ENCODE peak calls at places on chromosomes 5 and 9, in five cellular contexts. U, V, D, N and C are unnamed samples. For H3K4me1, the result is how much of the 10 kb centered on the place peaks cover.

GRCh38 chr5:138849439-138849838 is 25.7 kb downstream of the LRRTM2 start:
- DNase-seq in U (no peak), V (no peak), D (no peak), N (no peak), C (no peak)

GRCh38 chr5:75617746-75618352 is 6.6 kb downstream of the ANKDD1B start:
- DNase-seq in U (no peak), V (no peak), D (no peak), N (peak), C (no peak)

GRCh38 chr5:175692235-175692995 is 34.5 kb downstream of the HRH2 start:
- DNase-seq in U (no peak), V (no peak), D (no peak), N (no peak), C (no peak)

GRCh38 chr5:54388811-54389210 is 66.7 kb upstream of the HSPB3 start:
- DNase-seq in U (no peak), V (no peak), D (no peak), N (no peak), C (no peak)

GRCh38 chr5:161471551-161471950 is 75.0 kb downstream of the GABRB2 start:
- DNase-seq in U (no peak), V (no peak), D (no peak), N (no peak), C (no peak)

GRCh38 chr9:133250741-133251170 is 24.2 kb downstream of the ABO start:
- DNase-seq in U (no peak), V (no peak), D (peak), N (no peak), C (no peak)

GRCh38 chr5:124923131-124923530 is 176.7 kb upstream of the ZNF608 start:
- DNase-seq in U (peak), V (no peak), D (no peak), N (peak), C (no peak)

GRCh38 chr9:31677877-31678276 is 706.6 kb upstream of the ACO1 start:
- DNase-seq in U (no peak), V (no peak), D (no peak), N (no peak), C (no peak)

GRCh38 chr9:85108806-85109205 is 439.3 kb downstream of the NTRK2 start:
- DNase-seq in U (no peak), V (no peak), D (no peak), N (no peak), C (no peak)

GRCh38 chr9:72749276-72749675 is 203.6 kb downstream of the ALDH1A1 start:
- DNase-seq in U (no peak), V (no peak), D (no peak), N (no peak), C (no peak)

GRCh38 chr5:91848453-91848852 is 465.3 kb upstream of the ARRDC3 start:
- DNase-seq in U (no peak), V (no peak), D (peak), N (peak), C (no peak)

GRCh38 chr5:142915840-142916424 is 145.8 kb downstream of the ARHGAP26 start:
- DNase-seq in U (no peak), V (no peak), D (peak), N (no peak), C (no peak)

GRCh38 chr5:132335402-132335801 is 34.1 kb upstream of the SLC22A5 start:
- DNase-seq in U (no peak), V (no peak), D (no peak), N (no peak), C (no peak)

GRCh38 chr9:133351908-133352634 is 4.1 kb downstream of the RPL7A start:
- DNase-seq in U (no peak), V (no peak), D (peak), N (peak), C (no peak)

GRCh38 chr9:12923472-12924009 is 148.7 kb downstream of the LURAP1L start:
- DNase-seq in U (peak), V (no peak), D (no peak), N (peak), C (peak)

GRCh38 chr9:92641092-92641809 is 28.7 kb downstream of the IPPK start:
- DNase-seq in U (no peak), V (no peak), D (no peak), N (no peak), C (no peak)

GRCh38 chr9:111798786-111799185 is 4.0 kb upstream of the SHOC1 start:
- DNase-seq in U (no peak), V (no peak), D (peak), N (peak), C (no peak)

GRCh38 chr9:137069508-137070071 is 767 bp downstream of the SAPCD2 start:
- DNase-seq in U (no peak), V (no peak), D (no peak), N (no peak), C (no peak)

GRCh38 chr9:70111042-70111602 is 67.5 kb downstream of the MAMDC2 start:
- DNase-seq in U (peak), V (peak), D (peak), N (peak), C (peak)

GRCh38 chr5:142872217-142872616 is 102.0 kb downstream of the ARHGAP26 start:
- DNase-seq in U (no peak), V (no peak), D (no peak), N (no peak), C (no peak)

GRCh38 chr9:90420714-90421513 is 221.7 kb downstream of the DIRAS2 start:
- DNase-seq in U (no peak), V (no peak), D (no peak), N (no peak), C (no peak)

GRCh38 chr9:69157751-69158466 is 16.2 kb upstream of the TJP2 start:
- DNase-seq in U (no peak), V (no peak), D (no peak), N (no peak), C (no peak)

GRCh38 chr9:107489687-107490605 is at the start of gene KLF4:
- DNase-seq in U (peak), V (peak), D (peak), N (peak), C (peak)

GRCh38 chr5:76143884-76144283 is 60.7 kb downstream of the SV2C start:
- DNase-seq in U (no peak), V (no peak), D (no peak), N (no peak), C (no peak)

GRCh38 chr5:23631283-23632045 is 124.1 kb downstream of the PRDM9 start:
- DNase-seq in U (no peak), V (no peak), D (peak), N (peak), C (peak)

GRCh38 chr5:82470185-82470584 is 192.0 kb upstream of the RPS23 start:
- DNase-seq in U (no peak), V (no peak), D (peak), N (no peak), C (no peak)

GRCh38 chr5:181100121-181101015 is 30.6 kb downstream of the OR2V1 start:
- DNase-seq in U (no peak), V (no peak), D (no peak), N (no peak), C (no peak)

GRCh38 chr9:114033397-114034103 is 44.5 kb downstream of the AMBP start:
- DNase-seq in U (no peak), V (peak), D (no peak), N (peak), C (no peak)

GRCh38 chr9:27726244-27727141 is 153.2 kb upstream of the C9orf72 start:
- DNase-seq in U (peak), V (no peak), D (peak), N (peak), C (peak)

GRCh38 chr9:134410078-134410834 is 84.0 kb downstream of the RXRA start:
- DNase-seq in U (no peak), V (no peak), D (no peak), N (no peak), C (no peak)

GRCh38 chr9:90420211-90420610 is 222.4 kb downstream of the DIRAS2 start:
- DNase-seq in U (no peak), V (no peak), D (no peak), N (no peak), C (no peak)

GRCh38 chr9:93292664-93293328 is 108.9 kb downstream of the WNK2 start:
- DNase-seq in U (no peak), V (peak), D (no peak), N (no peak), C (no peak)

GRCh38 chr9:96100385-96100978 is 201.5 kb downstream of the HSD17B3 start:
- DNase-seq in U (no peak), V (no peak), D (peak), N (peak), C (peak)

GRCh38 chr9:137482094-137482781 is 23.1 kb upstream of the NSMF start:
- DNase-seq in U (peak), V (no peak), D (peak), N (peak), C (peak)

GRCh38 chr9:13971910-13972655 is 341.9 kb downstream of the NFIB start:
- DNase-seq in U (no peak), V (no peak), D (no peak), N (peak), C (no peak)

GRCh38 chr9:8733096-8733954 is 933.7 kb upstream of the DMAC1 start:
- DNase-seq in U (no peak), V (no peak), D (no peak), N (peak), C (no peak)

GRCh38 chr9:109493648-109494047 is 4.5 kb downstream of the PTPN3 start:
- DNase-seq in U (no peak), V (no peak), D (no peak), N (no peak), C (no peak)

DNA sequence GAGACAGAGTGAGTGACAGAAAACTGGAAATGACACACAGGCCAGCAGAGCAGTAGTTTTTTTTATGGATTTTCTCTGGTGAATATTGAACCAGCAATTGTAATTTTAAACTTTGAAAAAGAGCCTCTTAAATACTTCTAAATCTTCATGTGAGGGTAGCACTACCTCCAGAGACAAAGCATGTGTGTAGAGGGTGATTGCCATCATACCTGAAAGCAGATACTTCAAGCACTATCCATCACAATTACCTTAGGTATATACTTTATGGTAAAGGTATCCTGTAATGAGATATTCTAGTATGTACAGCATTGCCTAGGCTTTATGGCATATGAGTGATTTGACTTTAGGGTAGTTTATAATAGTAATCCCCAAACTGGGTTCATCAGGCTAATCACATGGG is 3.4 kb upstream of the EBF1 start:
- DNase-seq in U (no peak), V (no peak), D (no peak), N (no peak), C (no peak)
- H3K4me1 ChIP-seq in U (under half), V (under half), D (under half), N (under half), C (under half)

GRCh38 chr5:115884704-115885103 is 43.0 kb downstream of the AP3S1 start:
- DNase-seq in U (no peak), V (no peak), D (no peak), N (no peak), C (no peak)

DNA sequence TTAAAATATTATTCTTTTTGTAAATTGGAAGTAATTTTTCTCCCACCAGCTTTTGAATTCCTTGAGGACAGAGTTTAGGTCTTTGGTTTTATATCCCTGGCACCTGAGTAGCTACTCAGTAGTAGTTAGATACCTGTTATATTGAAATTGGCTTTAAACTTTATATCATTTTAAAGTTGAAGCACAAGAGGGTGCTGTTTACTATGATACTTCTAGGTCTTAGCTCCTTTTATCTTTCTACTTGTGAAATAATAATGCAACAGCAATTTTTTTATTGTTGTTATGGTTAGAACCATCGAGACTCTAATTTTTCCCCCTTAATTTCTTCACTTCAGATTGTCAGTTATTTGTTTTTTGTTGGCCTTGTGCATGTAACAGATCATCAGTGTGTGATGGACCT is 46.3 kb downstream of the AP3S1 start:
- DNase-seq in U (no peak), V (no peak), D (peak), N (peak), C (no peak)
- TF ChIP-seq CTCF in U (no peak), V (no peak), D (peak), N (peak), C (peak)

GRCh38 chr5:80192507-80193241 is 63.2 kb downstream of the SERINC5 start:
- DNase-seq in U (no peak), V (no peak), D (no peak), N (peak), C (peak)

GRCh38 chr5:80193421-80193820 is 62.4 kb downstream of the SERINC5 start:
- DNase-seq in U (no peak), V (no peak), D (no peak), N (no peak), C (no peak)

GRCh38 chr5:80191397-80191796 is 64.5 kb downstream of the SERINC5 start:
- DNase-seq in U (no peak), V (no peak), D (no peak), N (no peak), C (no peak)

GRCh38 chr5:80190960-80191359 is 64.9 kb downstream of the SERINC5 start:
- DNase-seq in U (no peak), V (no peak), D (no peak), N (no peak), C (no peak)

GRCh38 chr5:80191991-80192398 is 63.9 kb downstream of the SERINC5 start:
- DNase-seq in U (no peak), V (no peak), D (no peak), N (no peak), C (peak)
- H3K4me3 ChIP-seq in U (no peak), V (no peak), D (no peak), N (no peak), C (no peak)

GRCh38 chr5:172562443-172562842 is 78.6 kb upstream of the NEURL1B start:
- DNase-seq in U (no peak), V (no peak), D (no peak), N (no peak), C (no peak)

GRCh38 chr5:172564187-172564586 is 76.9 kb upstream of the NEURL1B start:
- DNase-seq in U (no peak), V (no peak), D (no peak), N (no peak), C (no peak)

GRCh38 chr5:172559004-172559932 is 81.8 kb upstream of the NEURL1B start:
- DNase-seq in U (peak), V (no peak), D (peak), N (peak), C (peak)

GRCh38 chr5:172558076-172558990 is 82.7 kb upstream of the NEURL1B start:
- DNase-seq in U (no peak), V (no peak), D (no peak), N (no peak), C (no peak)

DNA sequence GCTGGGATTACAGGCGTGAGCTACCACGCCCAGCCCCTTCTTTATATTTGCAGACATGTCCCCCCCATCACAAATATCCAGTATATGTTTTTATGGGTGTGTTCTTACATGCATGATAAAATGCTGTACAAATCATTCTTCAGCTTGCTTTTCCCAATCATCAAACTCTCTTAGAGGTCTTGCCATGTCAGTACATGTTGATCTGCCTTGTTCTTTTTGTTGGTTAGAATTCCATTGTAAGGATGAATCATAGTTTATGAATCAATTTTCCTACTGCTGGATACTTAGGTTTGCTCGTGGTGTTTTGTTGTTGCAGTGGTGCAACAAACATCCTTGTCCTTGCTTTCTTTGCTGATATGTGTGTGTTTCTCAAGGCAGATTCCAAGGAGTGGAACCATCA is 79.9 kb upstream of the NEURL1B start:
- DNase-seq in U (no peak), V (no peak), D (peak), N (peak), C (no peak)
- H3K4me1 ChIP-seq in U (under half), V (half or more), D (under half), N (under half), C (under half)

DNA sequence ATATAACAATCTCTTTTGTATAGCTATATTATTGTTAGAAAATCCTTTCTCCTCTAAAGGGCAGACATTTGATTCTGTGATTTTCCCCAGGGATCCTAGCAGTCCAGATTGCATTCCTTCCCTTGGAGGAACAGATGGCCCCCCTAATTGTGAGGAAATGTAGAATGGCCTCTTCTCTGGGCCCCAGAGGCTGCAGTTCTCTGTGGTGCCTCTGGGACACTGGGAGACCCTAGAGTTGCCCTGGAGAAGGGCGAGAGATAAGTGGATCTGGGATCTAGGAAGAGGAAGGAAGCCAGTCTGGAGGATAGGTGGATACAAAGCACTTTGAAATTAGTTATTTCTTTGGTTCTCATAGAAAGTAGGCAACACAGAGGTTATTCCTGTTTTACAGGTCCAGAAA is 1.9 kb upstream of the HINT2 start:
- DNase-seq in U (no peak), V (no peak), D (peak), N (no peak), C (no peak)
- TF ChIP-seq CTCF in U (no peak), V (no peak), D (no peak), N (no peak), C (no peak)

GRCh38 chr9:105510024-105510423 is 47.9 kb upstream of the FKTN start:
- DNase-seq in U (no peak), V (no peak), D (no peak), N (peak), C (no peak)
- H3K4me3 ChIP-seq in U (no peak), V (no peak), D (no peak), N (no peak), C (no peak)

GRCh38 chr5:172859966-172860365 is 25.9 kb downstream of the ERGIC1 start:
- DNase-seq in U (no peak), V (no peak), D (peak), N (no peak), C (no peak)

GRCh38 chr5:172856336-172856735 is 22.3 kb downstream of the ERGIC1 start:
- DNase-seq in U (no peak), V (no peak), D (no peak), N (no peak), C (no peak)

GRCh38 chr5:172858511-172858989 is 24.5 kb downstream of the ERGIC1 start:
- DNase-seq in U (no peak), V (no peak), D (peak), N (no peak), C (no peak)

GRCh38 chr5:172858990-172859811 is 25.1 kb downstream of the ERGIC1 start:
- DNase-seq in U (peak), V (peak), D (peak), N (peak), C (peak)

GRCh38 chr5:172857982-172858381 is 23.9 kb downstream of the ERGIC1 start:
- DNase-seq in U (no peak), V (no peak), D (no peak), N (no peak), C (no peak)
- H3K4me1 ChIP-seq in U (half or more), V (half or more), D (under half), N (under half), C (half or more)